ENCODE peak calls at places on chromosomes 4 and X, in six cellular contexts. R is IMR-90, O is PC-3, K is GM06990, Y is HFF-Myc, C is astrocyte. M is an unnamed sample.

GRCh38 chr4:71095141-71095939 is 101.9 kb downstream of the DCK start:
- DNase-seq in R (no peak), O (no peak), K (no peak), Y (no peak), C (no peak), M (no peak)

GRCh38 chr4:144316869-144317268 is 176.4 kb upstream of the GYPA start:
- DNase-seq in R (no peak), O (no peak), K (peak; percentile 50), Y (no peak), C (no peak), M (no peak)

GRCh38 chr4:152536545-152537182 is 772 bp upstream of the FBXW7 start:
- DNase-seq in R (peak; percentile 37), O (peak; percentile 39), K (no peak), Y (no peak), C (peak; percentile 33), M (no peak)

GRCh38 chr4:104394409-104394813 is 100.3 kb downstream of the CXXC4 start:
- DNase-seq in R (no peak), O (no peak), K (no peak), Y (no peak), C (no peak), M (no peak)

GRCh38 chr4:80073362-80074008 is 456 bp upstream of the ANTXR2 start:
- DNase-seq in R (no peak), O (no peak), K (peak; percentile 39), Y (no peak), C (no peak), M (no peak)

GRCh38 chrX:71315917-71316316 is 14.4 kb downstream of the ITGB1BP2 start:
- DNase-seq in R (peak; percentile 87), O (no peak), K (no peak), Y (no peak), C (peak; percentile 83), M (no peak)

GRCh38 chr4:86586160-86586572 is 7.9 kb upstream of the PTPN13 start:
- DNase-seq in R (no peak), O (peak; percentile 74), K (no peak), Y (no peak), C (no peak), M (no peak)

GRCh38 chrX:17861496-17862011 is 456 bp upstream of the RAI2 start:
- DNase-seq in R (no peak), O (no peak), K (no peak), Y (no peak), C (no peak), M (no peak)

GRCh38 chrX:140701480-140701879 is 8.1 kb upstream of the LINC00632 start:
- DNase-seq in R (peak; percentile 37), O (peak; percentile 58), K (no peak), Y (no peak), C (peak; percentile 12), M (no peak)

GRCh38 chrX:103376118-103376978 is at the start of gene BEX3:
- DNase-seq in R (peak; percentile 59), O (peak; percentile 44), K (peak; percentile 11), Y (no peak), C (peak; percentile 36), M (peak; percentile 45)

DNA sequence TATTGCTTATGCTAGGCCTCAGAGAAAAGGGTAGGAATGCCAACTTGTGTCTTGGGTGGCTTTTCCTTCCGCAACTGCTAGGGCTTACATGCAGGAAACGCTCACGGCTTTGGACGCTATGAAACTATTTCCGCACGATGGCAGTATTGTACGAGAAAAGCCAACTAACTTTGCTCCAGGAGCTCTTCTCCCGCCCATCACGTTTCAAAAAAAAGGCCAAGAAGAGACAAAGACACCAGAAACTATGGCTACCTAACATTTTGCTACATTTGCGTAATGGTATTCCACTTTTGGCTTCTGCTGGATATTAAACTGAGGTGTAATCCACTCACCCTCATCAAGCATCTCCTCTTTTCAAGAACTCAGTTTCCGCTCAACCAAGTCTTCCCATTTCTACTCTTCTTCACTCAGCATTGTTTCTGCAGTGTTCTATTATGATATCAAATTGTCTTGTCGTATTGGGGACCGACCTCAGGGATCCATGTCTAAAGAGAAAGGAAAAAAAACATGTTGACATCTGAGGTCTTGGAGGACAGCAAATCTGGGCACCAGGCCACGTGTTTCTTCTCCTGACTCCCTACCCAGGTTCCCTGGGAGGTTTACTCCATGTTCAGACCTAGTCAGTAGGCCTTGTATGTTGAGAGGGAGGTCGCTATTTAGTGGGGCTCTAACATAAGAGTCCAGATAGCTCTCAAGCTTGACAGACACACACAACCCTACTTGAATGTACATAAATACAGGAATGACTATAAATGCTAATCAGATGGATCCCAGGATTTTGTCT is 239.4 kb upstream of the STK26 start:
- DNase-seq in R (peak; percentile 89), O (peak; percentile 73), K (peak; percentile 48), Y (no peak), C (peak; percentile 64), M (no peak)
- TF ChIP-seq CTCF in R (peak; percentile 72), O (peak; percentile 35), K (peak; percentile 47), Y (no peak), C (no peak), M (no peak)

GRCh38 chrX:11533211-11533651 is 132.5 kb downstream of the ARHGAP6 start:
- DNase-seq in R (peak; percentile 89), O (peak; percentile 84), K (peak; percentile 69), Y (peak; percentile 45), C (peak; percentile 71), M (no peak)

GRCh38 chrX:11532291-11533075 is 133.2 kb downstream of the ARHGAP6 start:
- DNase-seq in R (peak; percentile 9), O (peak; percentile 37), K (no peak), Y (no peak), C (no peak), M (no peak)

GRCh38 chrX:11528623-11529022 is 137.1 kb downstream of the ARHGAP6 start:
- DNase-seq in R (no peak), O (no peak), K (peak; percentile 3), Y (no peak), C (no peak), M (no peak)

GRCh38 chrX:11530621-11531020 is 135.1 kb downstream of the ARHGAP6 start:
- DNase-seq in R (peak; percentile 23), O (no peak), K (no peak), Y (no peak), C (peak; percentile 5), M (no peak)

GRCh38 chrX:11531226-11531625 is 134.5 kb downstream of the ARHGAP6 start:
- DNase-seq in R (peak; percentile 22), O (peak; percentile 53), K (no peak), Y (no peak), C (no peak), M (no peak)
- TF ChIP-seq CTCF in R (peak; percentile 53), O (peak; percentile 59), K (peak; percentile 27), Y (no peak), C (peak; percentile 30), M (no peak)

DNA sequence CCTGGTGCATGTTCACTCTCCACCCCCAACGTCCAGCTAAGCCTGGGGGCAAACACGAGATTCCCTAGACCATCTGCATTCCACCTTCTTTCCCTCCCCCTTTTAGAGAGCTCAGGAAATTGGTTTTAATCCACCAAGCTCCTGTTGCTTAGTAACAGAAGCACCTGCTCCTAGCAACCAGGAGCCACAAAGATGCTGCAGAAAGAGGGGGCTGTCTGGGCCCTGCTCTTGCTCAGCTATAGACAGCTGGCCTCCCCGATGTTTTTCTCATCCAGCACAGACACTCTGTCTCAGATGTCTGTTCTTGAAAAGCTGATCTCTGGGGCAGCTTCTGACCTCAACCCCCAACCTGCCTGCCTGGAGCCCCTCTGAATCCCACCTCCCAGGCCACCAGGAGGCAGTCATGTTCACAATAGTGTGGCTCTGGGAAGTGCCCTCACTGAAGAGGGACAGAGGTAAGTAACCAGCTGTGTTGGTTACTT is 71.5 kb downstream of the SLC16A2 start:
- DNase-seq in R (no peak), O (no peak), K (peak; percentile 6), Y (no peak), C (no peak), M (peak; percentile 6)
- TF ChIP-seq CTCF in R (peak; percentile 13), O (peak; percentile 36), K (peak; percentile 50), Y (peak; percentile 31), C (no peak), M (no peak)

GRCh38 chr4:8516061-8516573 is 64.1 kb upstream of the GPR78 start:
- DNase-seq in R (no peak), O (no peak), K (no peak), Y (no peak), C (no peak), M (no peak)
- TF ChIP-seq CTCF in R (no peak), O (no peak), K (no peak), Y (no peak), C (no peak), M (no peak)

DNA sequence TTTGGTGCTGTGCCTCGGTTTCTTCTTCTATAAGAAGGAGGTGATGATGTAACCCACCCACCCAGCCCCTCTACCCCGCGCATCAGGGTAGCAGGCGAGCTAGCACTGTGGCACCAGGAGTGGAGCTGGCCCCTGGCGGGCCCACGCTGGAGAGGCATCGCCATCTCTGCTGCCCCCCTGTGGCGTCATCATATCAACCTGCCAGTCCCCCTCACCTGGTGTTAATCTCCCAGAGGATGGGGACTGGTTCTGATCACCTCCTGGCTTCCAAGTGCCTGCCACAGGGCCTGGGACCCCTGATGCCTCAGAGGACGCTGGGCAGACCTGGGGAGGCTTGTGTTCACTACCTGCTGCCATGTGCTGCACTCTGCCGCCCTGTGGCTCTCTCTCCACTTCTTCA is 6.3 kb upstream of the SORCS2 start:
- DNase-seq in R (no peak), O (no peak), K (no peak), Y (no peak), C (no peak), M (peak; percentile 64)
- TF ChIP-seq CTCF in R (peak; percentile 30), O (peak; percentile 38), K (peak; percentile 49), Y (peak; percentile 18), C (no peak), M (peak; percentile 41)

M was measured in endothelial cell.